ENCODE peak calls at places on chromosomes 11 and 22, in eight cellular contexts. P is adipocyte; L is body of pancreas; Z is spleen; Y is CD8-positive, alpha-beta T cell; I is CD8-positive, alpha-beta memory T cell; Q is right atrium auricular region; E is astrocyte of the cerebellum. G is an unnamed sample.

GRCh38 chr11:61325649-61326414 is 7.1 kb downstream of the DDB1 start:
- DNase-seq in P (peak), L (no peak), Z (no peak), Y (no peak), I (no peak), Q (no peak), E (no peak), G (no peak)

GRCh38 chr11:13207665-13208594 is 69.7 kb upstream of the BMAL1 start:
- DNase-seq in P (peak), L (peak), Z (no peak), Y (no peak), I (no peak), Q (peak), E (peak), G (peak)

GRCh38 chr11:279966-280761 is 2.0 kb downstream of the NLRP6 start:
- DNase-seq in P (peak), L (peak), Z (peak), Y (peak), I (peak), Q (no peak), E (no peak), G (peak)

GRCh38 chr11:614583-615452 is 932 bp downstream of the IRF7 start:
- DNase-seq in P (no peak), L (peak), Z (peak), Y (no peak), I (no peak), Q (no peak), E (peak), G (no peak)

GRCh38 chr11:74169736-74170458 is 905 bp downstream of the C2CD3 start:
- DNase-seq in P (no peak), L (no peak), Z (no peak), Y (no peak), I (no peak), Q (no peak), E (no peak), G (no peak)

GRCh38 chr11:112858289-112859023 is 102.8 kb upstream of the NCAM1 start:
- DNase-seq in P (no peak), L (no peak), Z (no peak), Y (no peak), I (no peak), Q (no peak), E (no peak), G (no peak)

GRCh38 chr11:13126430-13126829 is 117.3 kb downstream of the RASSF10 start:
- DNase-seq in P (peak), L (no peak), Z (no peak), Y (no peak), I (no peak), Q (no peak), E (peak), G (peak)

GRCh38 chr22:45585946-45586540 is 83.4 kb downstream of the FBLN1 start:
- DNase-seq in P (no peak), L (no peak), Z (no peak), Y (no peak), I (no peak), Q (no peak), E (no peak), G (no peak)

GRCh38 chr11:35318977-35319925 is 100.1 kb downstream of the SLC1A2 start:
- DNase-seq in P (no peak), L (no peak), Z (no peak), Y (no peak), I (no peak), Q (no peak), E (peak), G (peak)

GRCh38 chr11:110907629-110908028 is 195.4 kb upstream of the ARHGAP20 start:
- DNase-seq in P (peak), L (no peak), Z (no peak), Y (no peak), I (no peak), Q (no peak), E (peak), G (peak)

GRCh38 chr11:100383357-100383865 is 303.7 kb upstream of the ARHGAP42 start:
- DNase-seq in P (no peak), L (no peak), Z (no peak), Y (no peak), I (no peak), Q (no peak), E (no peak), G (no peak)

GRCh38 chr11:118227865-118228785 is 3.3 kb upstream of the JAML start:
- DNase-seq in P (no peak), L (no peak), Z (no peak), Y (peak), I (peak), Q (no peak), E (no peak), G (no peak)

GRCh38 chr22:25774575-25775026 is 32.6 kb downstream of the MYO18B start:
- DNase-seq in P (peak), L (no peak), Z (no peak), Y (no peak), I (no peak), Q (no peak), E (no peak), G (no peak)

GRCh38 chr11:87859583-87859982 is 315.7 kb downstream of the RAB38 start:
- DNase-seq in P (peak), L (no peak), Z (no peak), Y (no peak), I (no peak), Q (no peak), E (peak), G (no peak)

GRCh38 chr22:36360871-36361383 is 26.8 kb downstream of the MYH9 start:
- DNase-seq in P (peak), L (no peak), Z (no peak), Y (no peak), I (peak), Q (no peak), E (no peak), G (peak)

GRCh38 chr22:46517255-46517761 is 20.1 kb downstream of the CELSR1 start:
- DNase-seq in P (no peak), L (no peak), Z (no peak), Y (no peak), I (no peak), Q (no peak), E (no peak), G (no peak)

GRCh38 chr22:44109417-44109816 is 71.3 kb upstream of the PARVG start:
- DNase-seq in P (peak), L (no peak), Z (no peak), Y (no peak), I (no peak), Q (no peak), E (no peak), G (no peak)

GRCh38 chr11:64736654-64737053 is 7.3 kb downstream of the RASGRP2 start:
- DNase-seq in P (no peak), L (no peak), Z (peak), Y (no peak), I (no peak), Q (no peak), E (no peak), G (no peak)

GRCh38 chr11:26827567-26828037 is 105.7 kb upstream of the SLC5A12 start:
- DNase-seq in P (peak), L (peak), Z (no peak), Y (no peak), I (no peak), Q (no peak), E (no peak), G (peak)

GRCh38 chr11:34311126-34311525 is 46.7 kb downstream of the ABTB2 start:
- DNase-seq in P (no peak), L (no peak), Z (no peak), Y (no peak), I (no peak), Q (no peak), E (no peak), G (no peak)

GRCh38 chr11:108221981-108222685 is at the start of gene NPAT:
- DNase-seq in P (no peak), L (no peak), Z (no peak), Y (peak), I (peak), Q (no peak), E (no peak), G (peak)

GRCh38 chr11:115286614-115287013 is 217.6 kb downstream of the CADM1 start:
- DNase-seq in P (no peak), L (no peak), Z (no peak), Y (no peak), I (no peak), Q (no peak), E (no peak), G (no peak)

GRCh38 chr11:34343686-34344085 is 14.1 kb downstream of the ABTB2 start:
- DNase-seq in P (no peak), L (no peak), Z (no peak), Y (no peak), I (no peak), Q (no peak), E (no peak), G (no peak)

GRCh38 chr11:8913961-8914660 is 3.1 kb downstream of the AKIP1 start:
- DNase-seq in P (peak), L (peak), Z (no peak), Y (peak), I (peak), Q (no peak), E (no peak), G (peak)
- H3K4me3 ChIP-seq in P (peak), L (no peak), Z (peak), Y (peak), I (peak), Q (no peak), E (no peak), G (peak)

DNA sequence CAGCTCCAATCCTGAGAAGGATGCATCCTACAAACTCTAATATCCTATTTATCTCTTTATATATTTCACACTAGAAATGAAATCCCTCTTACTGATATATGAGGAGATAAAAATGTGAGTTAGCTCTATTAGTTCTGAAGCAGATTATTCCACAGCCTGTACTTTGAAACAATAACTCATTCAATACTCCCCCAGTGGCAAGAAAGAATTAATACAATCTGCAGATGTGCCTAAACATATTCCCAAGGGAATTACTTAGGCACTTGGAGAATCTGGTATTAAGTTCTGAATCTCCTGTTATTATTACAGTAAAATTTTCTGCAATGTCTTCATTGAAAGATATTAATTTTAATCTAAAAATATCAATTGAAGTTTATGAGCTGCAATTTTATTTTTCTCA is 59.4 kb downstream of the DDI1 start:
- DNase-seq in P (peak), L (no peak), Z (no peak), Y (no peak), I (no peak), Q (no peak), E (no peak), G (no peak)
- H3K4me3 ChIP-seq in P (no peak), L (no peak), Z (no peak), Y (no peak), I (no peak), Q (no peak), E (no peak), G (no peak)

DNA sequence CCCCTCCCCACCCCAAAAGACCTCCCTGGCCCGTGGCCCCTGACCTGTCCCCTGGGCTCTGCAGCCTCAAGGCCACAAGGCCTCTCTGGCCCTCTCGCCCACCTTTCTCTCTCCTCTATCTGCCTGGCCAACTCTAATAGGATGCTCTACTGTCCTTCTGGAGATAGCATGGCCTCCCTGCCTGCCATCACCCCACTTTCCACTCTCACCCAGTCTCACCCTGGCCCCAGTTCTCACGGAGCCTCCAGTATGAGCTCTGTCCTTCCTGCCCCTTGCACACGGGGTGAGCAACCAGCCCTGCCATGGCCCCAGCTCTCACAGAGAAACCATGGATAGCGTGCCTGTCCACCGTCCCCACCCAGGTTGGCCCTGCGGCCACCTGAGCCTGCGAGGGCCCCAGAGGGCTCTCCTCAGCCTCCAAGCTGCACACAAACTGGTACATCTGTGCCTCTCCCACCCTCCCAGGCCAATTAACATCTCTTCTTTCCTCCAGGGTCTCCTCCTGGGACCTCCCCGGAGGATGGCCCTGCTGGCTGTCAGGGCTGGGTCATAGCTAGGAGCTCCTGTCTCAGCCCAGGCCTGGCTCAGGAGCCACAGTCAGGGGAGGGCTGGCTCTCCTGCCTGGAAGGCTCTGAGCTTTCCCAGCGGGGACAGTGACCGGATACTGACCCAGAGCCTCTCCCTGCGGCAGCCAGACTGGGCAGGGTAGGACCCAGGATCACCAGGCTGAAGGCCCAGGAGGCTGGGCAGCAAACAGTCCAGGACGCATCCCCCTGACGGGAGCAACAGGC is 22.3 kb downstream of the RTN4R start:
- DNase-seq in P (no peak), L (no peak), Z (no peak), Y (no peak), I (no peak), Q (no peak), E (no peak), G (no peak)
- H3K4me3 ChIP-seq in P (no peak), L (no peak), Z (peak), Y (peak), I (peak), Q (no peak), E (no peak), G (no peak)

GRCh38 chr11:116828632-116829524 is 829 bp upstream of the APOC3 start:
- DNase-seq in P (no peak), L (no peak), Z (no peak), Y (no peak), I (no peak), Q (no peak), E (no peak), G (no peak)
- H3K4me3 ChIP-seq in P (no peak), L (no peak), Z (no peak), Y (no peak), I (no peak), Q (no peak), E (no peak), G (no peak)

DNA sequence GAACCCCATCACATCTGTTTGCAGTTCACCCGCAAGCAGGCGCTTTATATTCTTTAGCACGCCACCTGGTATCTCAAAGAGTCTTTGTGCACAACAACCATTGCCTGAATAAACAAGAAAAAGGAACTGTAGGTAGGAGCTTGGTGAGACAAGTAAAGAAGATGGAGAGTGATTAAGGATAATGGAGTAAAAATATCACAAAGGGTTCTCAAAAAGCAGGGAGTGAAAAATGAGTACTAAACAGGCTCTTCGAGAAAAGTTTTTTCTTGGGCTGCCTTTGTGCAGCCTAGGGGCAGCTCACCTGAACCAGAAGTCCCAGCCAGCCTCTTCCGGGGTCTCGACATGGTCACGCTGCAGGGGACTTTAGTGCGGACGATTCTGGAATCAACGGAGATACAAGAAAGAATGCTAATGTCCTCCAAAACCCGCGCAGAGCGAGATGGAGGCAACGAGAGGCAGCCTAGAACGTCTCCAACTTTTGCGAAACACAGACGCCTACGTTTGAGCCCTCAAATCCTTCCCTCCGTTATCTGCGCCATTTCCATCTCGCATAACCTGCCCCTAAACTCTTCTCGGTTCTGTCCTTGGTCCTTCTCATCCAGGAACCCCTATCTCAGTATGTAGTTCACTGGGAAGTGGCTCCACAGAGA is 488 bp downstream of the THYN1 start:
- DNase-seq in P (peak), L (peak), Z (peak), Y (peak), I (no peak), Q (no peak), E (no peak), G (peak)
- H3K4me3 ChIP-seq in P (peak), L (peak), Z (peak), Y (peak), I (peak), Q (peak), E (peak), G (peak)

GRCh38 chr22:32076726-32077550 is 33.9 kb downstream of the SLC5A1 start:
- DNase-seq in P (no peak), L (no peak), Z (no peak), Y (no peak), I (no peak), Q (no peak), E (no peak), G (no peak)
- H3K4me3 ChIP-seq in P (no peak), L (no peak), Z (no peak), Y (no peak), I (no peak), Q (no peak), E (no peak), G (no peak)

DNA sequence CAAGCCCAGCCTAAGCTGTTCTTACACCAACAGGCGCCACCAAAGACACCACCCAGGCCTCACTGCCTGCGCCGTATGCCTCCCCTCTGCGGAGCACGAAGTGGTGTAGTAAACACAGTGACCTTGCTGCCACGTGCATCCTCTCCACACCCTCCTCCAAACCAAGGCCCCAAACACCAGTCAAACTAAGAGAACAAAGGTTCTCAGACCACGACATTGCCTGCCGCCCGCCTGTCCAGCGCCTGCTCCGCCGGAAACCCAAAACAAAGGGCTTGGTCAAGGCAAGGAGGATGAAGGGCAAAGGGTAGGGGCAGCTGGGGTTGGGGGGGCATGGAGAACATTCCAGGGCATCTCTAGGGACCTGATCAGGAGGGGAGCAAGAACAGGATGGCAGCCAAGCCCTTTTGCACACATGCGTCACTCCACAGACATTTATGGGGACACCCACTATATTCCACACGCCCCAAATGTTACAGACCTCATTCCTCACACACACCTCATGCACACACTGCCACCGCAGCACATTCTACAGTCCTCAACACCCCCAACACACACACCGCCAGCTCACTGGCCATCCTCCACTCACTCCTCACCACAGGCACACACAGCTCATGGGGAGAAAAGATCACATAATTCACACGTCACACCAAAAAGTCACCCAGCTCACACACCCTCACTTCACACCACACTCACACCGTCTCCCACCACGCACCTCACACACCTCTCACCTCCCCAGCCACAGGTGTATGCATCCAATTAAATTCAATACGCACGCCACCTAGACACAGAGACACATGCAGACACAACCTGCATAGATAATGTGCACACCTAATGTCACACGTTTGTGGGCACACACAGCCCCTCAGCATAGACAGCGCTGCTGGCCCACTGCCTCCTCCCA is 34.5 kb downstream of the PDE2A start:
- DNase-seq in P (no peak), L (no peak), Z (peak), Y (no peak), I (no peak), Q (no peak), E (no peak), G (no peak)
- H3K4me3 ChIP-seq in P (no peak), L (no peak), Z (peak), Y (no peak), I (no peak), Q (peak), E (no peak), G (no peak)

DNA sequence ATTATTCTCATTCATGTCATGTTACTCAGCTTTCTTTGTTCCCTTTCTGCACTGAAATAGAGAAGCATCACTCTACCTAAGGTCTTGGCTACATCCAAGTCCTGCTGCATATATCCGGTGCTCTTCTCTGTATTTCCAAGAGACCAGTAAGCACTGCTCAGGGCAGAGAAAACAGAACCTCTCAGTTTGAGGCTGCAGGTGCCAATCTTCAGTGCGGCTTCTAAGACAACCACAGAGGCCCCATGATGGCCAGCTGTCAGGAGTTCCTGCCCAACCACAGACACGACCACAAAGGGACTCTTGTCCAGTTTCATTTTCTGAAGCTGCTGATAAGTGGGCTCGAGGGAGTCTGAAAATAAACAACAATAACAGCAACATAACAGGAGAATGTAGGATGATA is 378.4 kb upstream of the PITPNB start:
- DNase-seq in P (no peak), L (no peak), Z (no peak), Y (no peak), I (no peak), Q (no peak), E (no peak), G (peak)
- H3K4me3 ChIP-seq in P (no peak), L (no peak), Z (no peak), Y (no peak), I (no peak), Q (no peak), E (no peak), G (no peak)

DNA sequence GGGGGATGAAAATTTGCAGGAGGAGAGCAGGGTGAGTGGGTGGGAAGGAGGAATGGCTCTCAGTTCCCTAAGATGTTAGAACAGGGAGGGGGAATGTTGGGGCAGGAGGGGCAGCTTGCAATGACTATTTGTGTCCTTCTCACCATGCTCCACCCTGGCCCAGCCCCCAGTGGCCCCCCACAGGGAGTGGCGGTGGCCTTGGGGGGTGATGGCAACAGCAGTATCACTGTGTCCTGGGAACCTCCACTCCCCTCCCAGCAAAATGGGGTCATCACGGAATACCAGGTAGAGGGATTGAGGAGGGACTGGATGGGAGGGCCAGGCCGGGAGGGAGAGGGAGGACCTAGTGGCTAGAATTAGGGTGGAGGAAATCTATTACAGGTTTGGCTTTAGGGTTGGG is 10.2 kb downstream of the ROBO3 start:
- DNase-seq in P (no peak), L (no peak), Z (peak), Y (no peak), I (peak), Q (no peak), E (no peak), G (no peak)
- H3K4me3 ChIP-seq in P (peak), L (no peak), Z (peak), Y (no peak), I (no peak), Q (no peak), E (peak), G (peak)

GRCh38 chr11:132430352-132431091 is 1060.1 kb downstream of the NTM start:
- DNase-seq in P (no peak), L (no peak), Z (no peak), Y (no peak), I (no peak), Q (no peak), E (no peak), G (no peak)
- H3K4me3 ChIP-seq in P (peak), L (no peak), Z (no peak), Y (no peak), I (no peak), Q (no peak), E (no peak), G (no peak)

G was measured in fibroblast of villous mesenchyme.